ENCODE peak calls at places on chromosomes 4 and X, in seven cellular contexts. One of them, this sample, is unnamed.

GRCh38 chr4:54277691-54278090 is 48.6 kb downstream of the PDGFRA start:
- DNase-seq in MM.1S: no peak
- DNase-seq in hepatocyte: peak; percentile 38
- DNase-seq in neural progenitor cell: no peak
- DNase-seq in PC-3: peak; percentile 75
- DNase-seq in GM23338: no peak
- DNase-seq in HCT116: no peak
- DNase-seq in this sample: peak; percentile 82

GRCh38 chrX:27336466-27337091 is 126.6 kb downstream of the PPP4R3C start:
- DNase-seq in neural progenitor cell: peak; percentile 40
- DNase-seq in GM23338: peak; percentile 53
- DNase-seq in MM.1S: peak; percentile 50
- DNase-seq in PC-3: peak; percentile 60
- DNase-seq in HCT116: peak; percentile 3
- DNase-seq in hepatocyte: peak; percentile 40
- DNase-seq in this sample: peak; percentile 34

GRCh38 chr4:123127218-123127617 is 204.8 kb upstream of the NUDT6 start:
- DNase-seq in PC-3: peak; percentile 37
- DNase-seq in hepatocyte: no peak
- DNase-seq in neural progenitor cell: no peak
- DNase-seq in MM.1S: peak; percentile 8
- DNase-seq in HCT116: no peak
- DNase-seq in GM23338: no peak
- DNase-seq in this sample: peak; percentile 48

GRCh38 chrX:96929036-96929435 is 45.3 kb downstream of the RPA4 start:
- DNase-seq in HCT116: no peak
- DNase-seq in MM.1S: no peak
- DNase-seq in PC-3: no peak
- DNase-seq in GM23338: no peak
- DNase-seq in hepatocyte: no peak
- DNase-seq in neural progenitor cell: no peak
- DNase-seq in this sample: no peak

GRCh38 chr4:1748465-1748995 is 27.2 kb downstream of the TACC3 start:
- DNase-seq in PC-3: peak; percentile 55
- DNase-seq in HCT116: peak; percentile 44
- DNase-seq in GM23338: peak; percentile 88
- DNase-seq in neural progenitor cell: peak; percentile 92
- DNase-seq in MM.1S: peak; percentile 72
- DNase-seq in hepatocyte: peak; percentile 92
- DNase-seq in this sample: peak; percentile 84

GRCh38 chr4:3489451-3489962 is 26.4 kb downstream of the DOK7 start:
- DNase-seq in GM23338: peak; percentile 45
- DNase-seq in MM.1S: no peak
- DNase-seq in hepatocyte: no peak
- DNase-seq in HCT116: no peak
- DNase-seq in neural progenitor cell: peak; percentile 39
- DNase-seq in PC-3: no peak
- DNase-seq in this sample: peak; percentile 69

GRCh38 chr4:113872426-113873260 is 106.8 kb downstream of the ARSJ start:
- DNase-seq in MM.1S: no peak
- DNase-seq in neural progenitor cell: no peak
- DNase-seq in PC-3: no peak
- DNase-seq in HCT116: no peak
- DNase-seq in GM23338: no peak
- DNase-seq in hepatocyte: no peak
- DNase-seq in this sample: peak; percentile 49

GRCh38 chr4:8664976-8665375 is 72.4 kb downstream of the CPZ start:
- DNase-seq in MM.1S: no peak
- DNase-seq in PC-3: no peak
- DNase-seq in GM23338: no peak
- DNase-seq in hepatocyte: no peak
- DNase-seq in HCT116: no peak
- DNase-seq in neural progenitor cell: no peak
- DNase-seq in this sample: no peak

GRCh38 chrX:2230457-2230856 is 270.3 kb downstream of the DHRSX start:
- DNase-seq in MM.1S: no peak
- DNase-seq in GM23338: no peak
- DNase-seq in hepatocyte: no peak
- DNase-seq in HCT116: no peak
- DNase-seq in neural progenitor cell: no peak
- DNase-seq in PC-3: no peak
- DNase-seq in this sample: no peak

GRCh38 chr4:171340282-171340681 is 472.9 kb upstream of the GALNTL6 start:
- DNase-seq in GM23338: no peak
- DNase-seq in neural progenitor cell: no peak
- DNase-seq in HCT116: no peak
- DNase-seq in MM.1S: no peak
- DNase-seq in hepatocyte: no peak
- DNase-seq in PC-3: no peak
- DNase-seq in this sample: no peak

GRCh38 chr4:2662598-2662997 is 93.5 kb downstream of the TNIP2 start:
- DNase-seq in GM23338: no peak
- DNase-seq in HCT116: no peak
- DNase-seq in neural progenitor cell: no peak
- DNase-seq in MM.1S: no peak
- DNase-seq in PC-3: peak; percentile 16
- DNase-seq in hepatocyte: no peak
- DNase-seq in this sample: peak; percentile 96

GRCh38 chrX:40885984-40886383 is 150.6 kb upstream of the MED14 start:
- DNase-seq in HCT116: no peak
- DNase-seq in hepatocyte: no peak
- DNase-seq in neural progenitor cell: no peak
- DNase-seq in GM23338: no peak
- DNase-seq in MM.1S: no peak
- DNase-seq in PC-3: no peak
- DNase-seq in this sample: no peak

GRCh38 chr4:2297606-2298517 is 36.0 kb upstream of the MXD4 start:
- DNase-seq in neural progenitor cell: no peak
- DNase-seq in GM23338: no peak
- DNase-seq in HCT116: no peak
- DNase-seq in MM.1S: no peak
- DNase-seq in PC-3: no peak
- DNase-seq in hepatocyte: no peak
- DNase-seq in this sample: no peak

DNA sequence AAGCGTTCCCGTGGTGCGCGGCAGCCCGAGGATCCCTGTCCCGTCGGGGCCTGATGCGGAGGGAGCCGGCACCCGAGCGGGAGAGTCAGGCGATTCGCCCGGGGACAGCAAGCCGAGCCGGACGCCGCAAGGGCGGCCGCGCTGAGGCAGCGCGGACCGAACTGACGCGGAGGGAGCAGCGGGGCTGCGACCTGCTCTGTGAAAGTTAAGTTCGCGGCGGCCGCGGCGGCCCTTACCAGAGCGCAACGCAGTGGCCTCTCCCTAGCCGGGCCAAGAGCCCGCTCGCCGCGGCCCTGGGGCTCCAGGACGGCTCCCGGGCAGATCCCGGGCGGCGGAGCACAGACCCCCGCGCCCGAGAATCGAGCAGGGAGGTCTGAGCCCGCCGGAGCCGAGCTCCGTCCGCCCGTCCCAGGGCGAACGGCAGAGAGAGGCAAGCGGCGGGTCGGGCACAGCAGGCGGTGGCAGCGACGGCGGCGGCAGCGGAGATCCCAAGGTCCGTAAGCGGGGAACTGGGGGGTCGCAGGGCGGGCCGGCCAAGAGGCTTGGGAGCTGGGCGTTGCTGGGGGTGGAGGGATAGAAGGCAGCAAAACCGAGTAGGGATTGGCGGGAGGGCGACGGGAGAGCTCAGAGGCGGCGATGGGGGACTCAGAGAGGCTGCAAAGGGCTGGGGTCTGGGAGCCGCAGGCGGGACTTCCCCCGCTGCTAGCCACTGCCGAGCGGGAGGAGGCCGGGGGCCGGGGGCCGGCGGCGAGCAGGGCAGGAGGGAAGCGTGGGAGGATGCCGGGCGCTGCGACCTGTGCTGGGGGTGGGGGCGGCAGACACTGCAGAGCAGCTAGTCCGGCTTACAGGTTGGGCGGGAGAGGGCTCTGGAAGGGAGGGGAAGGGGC is 1.0 kb downstream of the GPR50 start:
- DNase-seq in neural progenitor cell: peak; percentile 63
- DNase-seq in PC-3: no peak
- DNase-seq in HCT116: no peak
- DNase-seq in hepatocyte: peak; percentile 18
- DNase-seq in GM23338: peak; percentile 61
- DNase-seq in MM.1S: no peak
- DNase-seq in this sample: no peak
- TF ChIP-seq EZH2 in neural progenitor cell: peak; percentile 46
- TF ChIP-seq EZH2 in PC-3: no peak
- TF ChIP-seq EZH2 in HCT116: no peak
- TF ChIP-seq EZH2 in hepatocyte: peak; percentile 95
- TF ChIP-seq EZH2 in GM23338: no peak
- TF ChIP-seq EZH2 in MM.1S: no peak
- TF ChIP-seq EZH2 in this sample: no peak

GRCh38 chr4:116603096-116603495 is 482.3 kb downstream of the TRAM1L1 start:
- DNase-seq in PC-3: peak; percentile 13
- DNase-seq in neural progenitor cell: no peak
- DNase-seq in hepatocyte: no peak
- DNase-seq in HCT116: peak; percentile 10
- DNase-seq in GM23338: no peak
- DNase-seq in MM.1S: no peak
- DNase-seq in this sample: no peak
- TF ChIP-seq EZH2phosphoT487 in PC-3: no peak
- TF ChIP-seq EZH2phosphoT487 in neural progenitor cell: no peak
- TF ChIP-seq EZH2phosphoT487 in hepatocyte: no peak
- TF ChIP-seq EZH2phosphoT487 in HCT116: no peak
- TF ChIP-seq EZH2phosphoT487 in GM23338: no peak
- TF ChIP-seq EZH2phosphoT487 in MM.1S: no peak
- TF ChIP-seq EZH2phosphoT487 in this sample: no peak

GRCh38 chrX:35098419-35098818 is 155.8 kb downstream of the FAM47B start:
- DNase-seq in HCT116: no peak
- DNase-seq in MM.1S: no peak
- DNase-seq in GM23338: no peak
- DNase-seq in PC-3: no peak
- DNase-seq in hepatocyte: no peak
- DNase-seq in neural progenitor cell: no peak
- DNase-seq in this sample: peak; percentile 19
- TF ChIP-seq EZH2 in HCT116: no peak
- TF ChIP-seq EZH2 in MM.1S: no peak
- TF ChIP-seq EZH2 in GM23338: no peak
- TF ChIP-seq EZH2 in PC-3: no peak
- TF ChIP-seq EZH2 in hepatocyte: no peak
- TF ChIP-seq EZH2 in neural progenitor cell: no peak
- TF ChIP-seq EZH2 in this sample: no peak

DNA sequence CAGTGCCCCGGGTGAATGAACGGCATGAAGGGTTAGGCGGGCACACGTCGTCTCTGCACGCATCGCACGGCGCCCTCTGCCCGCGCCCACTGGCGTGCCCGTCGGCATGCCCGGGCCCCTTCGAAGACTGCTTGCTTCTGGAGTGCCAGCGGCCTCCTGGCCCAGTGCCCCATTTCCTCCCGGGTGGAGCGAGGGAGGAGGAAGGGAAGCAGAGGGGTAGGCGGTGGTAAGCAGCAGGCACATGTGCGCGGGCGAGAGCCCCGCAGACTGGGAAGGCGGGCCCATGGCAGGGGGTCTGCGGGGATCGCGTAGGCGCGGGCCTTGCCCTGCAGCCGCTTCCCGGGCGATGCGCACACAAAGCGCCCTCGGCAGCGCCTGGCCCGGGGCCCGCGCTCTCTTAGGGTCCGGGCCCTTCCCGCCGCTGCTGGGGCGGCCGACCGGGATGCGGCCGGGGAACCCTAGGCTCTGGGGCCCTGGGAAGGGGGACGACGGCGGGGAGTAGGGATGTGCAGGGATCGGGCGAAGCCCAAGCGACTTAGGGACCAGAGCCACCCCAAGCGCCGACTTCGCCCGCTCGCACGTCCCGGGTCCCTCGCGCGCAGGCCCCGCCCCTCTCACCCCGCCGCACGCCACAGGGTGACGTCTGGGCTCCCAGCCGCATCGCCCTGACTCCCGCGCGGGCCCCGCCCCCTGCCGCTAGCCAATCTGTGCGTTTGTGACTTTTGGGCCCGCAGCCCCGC is 866 bp upstream of the EMD start:
- DNase-seq in hepatocyte: peak; percentile 57
- DNase-seq in PC-3: peak; percentile 45
- DNase-seq in HCT116: no peak
- DNase-seq in neural progenitor cell: no peak
- DNase-seq in MM.1S: no peak
- DNase-seq in GM23338: peak; percentile 47
- DNase-seq in this sample: peak; percentile 68
- TF ChIP-seq EZH2phosphoT487 in hepatocyte: no peak
- TF ChIP-seq EZH2phosphoT487 in PC-3: no peak
- TF ChIP-seq EZH2phosphoT487 in HCT116: no peak
- TF ChIP-seq EZH2phosphoT487 in neural progenitor cell: no peak
- TF ChIP-seq EZH2phosphoT487 in MM.1S: no peak
- TF ChIP-seq EZH2phosphoT487 in GM23338: no peak
- TF ChIP-seq EZH2phosphoT487 in this sample: no peak

GRCh38 chr4:118776166-118776954 is 59.6 kb downstream of the SEC24D start:
- DNase-seq in hepatocyte: no peak
- DNase-seq in HCT116: no peak
- DNase-seq in MM.1S: peak; percentile 42
- DNase-seq in GM23338: no peak
- DNase-seq in PC-3: peak; percentile 7
- DNase-seq in neural progenitor cell: no peak
- DNase-seq in this sample: peak; percentile 68
- TF ChIP-seq EZH2 in hepatocyte: no peak
- TF ChIP-seq EZH2 in HCT116: no peak
- TF ChIP-seq EZH2 in MM.1S: no peak
- TF ChIP-seq EZH2 in GM23338: no peak
- TF ChIP-seq EZH2 in PC-3: no peak
- TF ChIP-seq EZH2 in neural progenitor cell: no peak
- TF ChIP-seq EZH2 in this sample: no peak